ENCODE peak calls at places on chromosome 12, in six cellular contexts. F is K562, U is A549, X is GM12878, B is SK-N-SH, K is HepG2. P is an unnamed sample.

GRCh38 chr12:103832048-103832798 is 8.8 kb downstream of the NT5DC3 start:
- DNase-seq in F (no peak), U (no peak), B (no peak), X (no peak), K (no peak), P (peak)

GRCh38 chr12:100789146-100789545 is 5.4 kb upstream of the ANO4 start:
- DNase-seq in F (no peak), K (no peak), X (no peak), B (no peak), U (no peak), P (no peak)

GRCh38 chr12:116879509-116880212 is 1.6 kb downstream of the HRK start:
- DNase-seq in F (no peak), B (peak), U (no peak), K (no peak), X (no peak), P (no peak)

GRCh38 chr12:31961137-31961536 is 1.9 kb downstream of the RESF1 start:
- DNase-seq in B (no peak), U (no peak), X (no peak), F (no peak), K (no peak), P (no peak)

GRCh38 chr12:24821691-24822090 is 127.2 kb downstream of the BCAT1 start:
- DNase-seq in K (no peak), F (no peak), B (no peak), U (no peak), X (peak), P (no peak)

GRCh38 chr12:108310489-108310888 is 28.6 kb downstream of the CMKLR1 start:
- DNase-seq in K (no peak), U (no peak), F (peak), B (peak), X (no peak), P (no peak)

GRCh38 chr12:4257442-4257841 is 16.1 kb upstream of the CCND2 start:
- DNase-seq in U (no peak), F (no peak), K (no peak), X (no peak), B (no peak), P (no peak)

GRCh38 chr12:44227601-44228000 is 391.7 kb downstream of the TMEM117 start:
- DNase-seq in U (no peak), K (no peak), B (no peak), F (no peak), X (no peak), P (no peak)

GRCh38 chr12:120702629-120703028 is 7.6 kb upstream of the UNC119B start:
- DNase-seq in K (peak), F (no peak), U (no peak), X (no peak), B (peak), P (no peak)

GRCh38 chr12:109870648-109871047 is 9.7 kb downstream of the GLTP start:
- DNase-seq in K (no peak), F (no peak), B (no peak), X (no peak), U (no peak), P (peak)

GRCh38 chr12:43255642-43256041 is 296.4 kb downstream of the ADAMTS20 start:
- DNase-seq in B (peak), U (no peak), K (no peak), F (no peak), X (no peak), P (no peak)

GRCh38 chr12:62760779-62761178 is 174.2 kb downstream of the PPM1H start:
- DNase-seq in K (peak), B (no peak), U (peak), X (no peak), F (no peak), P (no peak)

GRCh38 chr12:75437564-75437963 is 43.0 kb upstream of the GLIPR1 start:
- DNase-seq in B (no peak), F (no peak), X (no peak), K (peak), U (no peak), P (peak)
- TF ChIP-seq MAX in B (no peak), F (no peak), X (no peak), K (no peak), U (no peak), P (no peak)

GRCh38 chr12:57476993-57477709 is 2.5 kb downstream of the ARHGAP9 start:
- DNase-seq in F (no peak), K (no peak), B (no peak), X (no peak), U (no peak), P (no peak)

GRCh38 chr12:57474862-57475261 is 4.8 kb downstream of the ARHGAP9 start:
- DNase-seq in X (no peak), K (no peak), B (no peak), U (no peak), F (no peak), P (no peak)

GRCh38 chr12:57477710-57478681 is 1.7 kb downstream of the ARHGAP9 start:
- DNase-seq in X (peak), K (no peak), B (no peak), F (peak), U (no peak), P (peak)

GRCh38 chr12:57475271-57476161 is 4.2 kb downstream of the ARHGAP9 start:
- DNase-seq in B (peak), K (no peak), U (no peak), F (no peak), X (no peak), P (no peak)

DNA sequence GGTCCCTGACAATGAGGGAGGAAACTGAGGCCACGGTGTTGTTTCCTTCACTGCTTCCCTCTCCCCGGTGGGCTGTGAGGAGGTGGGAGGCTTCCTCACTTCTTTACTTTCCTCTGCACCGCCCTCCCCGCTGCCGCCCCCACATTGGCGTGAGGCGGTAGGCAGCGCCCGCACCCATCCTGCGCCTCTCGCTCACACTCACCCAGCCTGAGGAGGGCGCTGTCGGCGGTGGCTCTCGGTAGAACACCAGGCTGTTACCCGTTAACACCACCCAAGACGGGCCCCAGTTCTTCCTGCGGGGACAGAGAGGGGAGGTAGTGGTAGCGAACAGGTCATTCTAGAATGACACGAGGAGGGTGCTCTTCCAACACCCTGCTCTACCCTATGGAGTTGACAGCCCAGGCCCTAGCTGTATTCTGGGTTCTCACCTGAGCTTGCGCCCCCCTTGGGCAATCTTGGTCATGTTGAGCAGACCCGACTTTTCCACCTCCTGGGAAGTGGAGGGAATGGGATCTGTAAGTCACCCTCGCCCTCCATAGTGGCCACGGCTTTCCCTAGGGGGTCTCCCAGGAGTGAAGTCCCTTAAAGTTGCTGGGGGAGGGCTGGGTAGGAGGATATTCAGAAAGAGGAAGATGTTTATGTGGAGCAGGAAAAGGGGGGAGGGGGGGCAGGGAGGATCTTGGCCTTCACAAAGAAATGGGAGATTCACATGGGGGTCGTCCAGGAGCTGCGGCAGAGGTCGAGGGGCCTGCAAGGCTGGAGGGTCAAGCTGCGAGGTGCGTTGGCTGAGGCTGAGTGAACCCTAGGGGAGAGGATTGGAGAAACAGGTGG is 3.3 kb downstream of the ARHGAP9 start:
- DNase-seq in U (no peak), K (no peak), B (no peak), X (no peak), F (no peak), P (peak)
- H3K4me3 ChIP-seq in U (no peak), K (peak), B (peak), X (peak), F (no peak), P (peak)

GRCh38 chr12:111420494-111420893 is 14.8 kb downstream of the SH2B3 start:
- DNase-seq in F (no peak), B (no peak), X (no peak), U (no peak), K (no peak), P (no peak)

GRCh38 chr12:111417784-111418593 is 12.3 kb downstream of the SH2B3 start:
- DNase-seq in X (no peak), B (no peak), K (no peak), U (no peak), F (no peak), P (no peak)

GRCh38 chr12:111418594-111418880 is 12.8 kb downstream of the SH2B3 start:
- DNase-seq in U (no peak), K (no peak), F (no peak), X (no peak), B (no peak), P (no peak)

GRCh38 chr12:111417290-111417689 is 11.6 kb downstream of the SH2B3 start:
- DNase-seq in F (no peak), K (no peak), U (no peak), B (no peak), X (no peak), P (no peak)

GRCh38 chr12:111419784-111420183 is 14.1 kb downstream of the SH2B3 start:
- DNase-seq in F (no peak), B (no peak), U (no peak), K (no peak), X (no peak), P (no peak)
- TF ChIP-seq MAX in F (no peak), B (no peak), U (no peak), K (no peak), X (no peak), P (no peak)

DNA sequence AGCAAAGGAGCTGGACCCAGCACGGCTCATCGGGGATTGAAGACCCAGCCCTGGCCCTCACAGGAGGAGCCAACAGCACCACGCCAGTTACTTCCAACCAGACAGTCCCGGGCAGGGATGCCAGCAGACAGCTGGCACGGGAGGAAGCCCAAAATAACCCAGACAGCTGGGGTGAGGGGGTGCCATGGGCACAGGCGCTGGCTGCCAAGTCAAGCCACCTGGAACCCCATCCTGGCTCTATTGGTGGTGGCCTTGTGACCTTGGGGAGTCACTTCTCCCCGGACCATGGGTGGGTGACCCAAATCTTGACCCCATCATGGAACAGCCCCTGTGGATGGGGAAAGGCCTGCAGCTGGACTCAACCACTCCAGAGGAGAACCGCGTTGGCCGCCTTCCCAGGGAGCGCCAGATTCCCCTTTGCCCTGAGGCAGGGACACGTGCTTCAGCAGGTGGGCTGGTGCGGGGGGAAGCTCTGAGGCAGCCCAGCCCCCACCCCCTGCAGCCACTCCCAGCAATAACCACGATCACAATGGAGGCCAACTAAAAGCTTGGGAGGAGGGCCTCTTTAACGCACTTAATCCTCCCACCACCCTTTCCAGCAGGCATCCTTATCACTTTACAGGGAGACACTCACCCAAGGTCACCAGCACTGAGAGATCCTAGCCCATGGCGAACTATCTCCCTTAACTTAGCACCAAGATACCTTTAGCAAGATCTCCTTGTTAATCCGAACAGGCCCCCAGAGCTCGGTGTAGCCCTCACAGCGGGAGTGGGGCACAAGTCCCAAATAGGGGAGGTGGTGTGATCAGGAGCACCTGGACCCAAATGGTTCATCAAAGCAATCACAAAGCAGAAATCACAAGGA is 4.7 kb upstream of the RHOF start:
- DNase-seq in F (peak), U (no peak), B (peak), X (no peak), K (no peak), P (no peak)
- H3K4me3 ChIP-seq in F (peak), U (peak), B (peak), X (no peak), K (peak), P (no peak)

GRCh38 chr12:68449196-68449595 is 117.0 kb upstream of the MDM1 start:
- DNase-seq in X (no peak), F (no peak), U (no peak), K (no peak), B (no peak), P (no peak)

GRCh38 chr12:68453876-68454275 is 121.7 kb upstream of the MDM1 start:
- DNase-seq in K (no peak), U (no peak), B (no peak), X (no peak), F (no peak), P (no peak)

GRCh38 chr12:68450947-68451260 is 118.7 kb upstream of the MDM1 start:
- DNase-seq in F (no peak), U (no peak), B (no peak), X (no peak), K (no peak), P (no peak)

GRCh38 chr12:68453278-68453677 is 121.1 kb upstream of the MDM1 start:
- DNase-seq in K (no peak), U (no peak), B (no peak), F (no peak), X (no peak), P (no peak)

DNA sequence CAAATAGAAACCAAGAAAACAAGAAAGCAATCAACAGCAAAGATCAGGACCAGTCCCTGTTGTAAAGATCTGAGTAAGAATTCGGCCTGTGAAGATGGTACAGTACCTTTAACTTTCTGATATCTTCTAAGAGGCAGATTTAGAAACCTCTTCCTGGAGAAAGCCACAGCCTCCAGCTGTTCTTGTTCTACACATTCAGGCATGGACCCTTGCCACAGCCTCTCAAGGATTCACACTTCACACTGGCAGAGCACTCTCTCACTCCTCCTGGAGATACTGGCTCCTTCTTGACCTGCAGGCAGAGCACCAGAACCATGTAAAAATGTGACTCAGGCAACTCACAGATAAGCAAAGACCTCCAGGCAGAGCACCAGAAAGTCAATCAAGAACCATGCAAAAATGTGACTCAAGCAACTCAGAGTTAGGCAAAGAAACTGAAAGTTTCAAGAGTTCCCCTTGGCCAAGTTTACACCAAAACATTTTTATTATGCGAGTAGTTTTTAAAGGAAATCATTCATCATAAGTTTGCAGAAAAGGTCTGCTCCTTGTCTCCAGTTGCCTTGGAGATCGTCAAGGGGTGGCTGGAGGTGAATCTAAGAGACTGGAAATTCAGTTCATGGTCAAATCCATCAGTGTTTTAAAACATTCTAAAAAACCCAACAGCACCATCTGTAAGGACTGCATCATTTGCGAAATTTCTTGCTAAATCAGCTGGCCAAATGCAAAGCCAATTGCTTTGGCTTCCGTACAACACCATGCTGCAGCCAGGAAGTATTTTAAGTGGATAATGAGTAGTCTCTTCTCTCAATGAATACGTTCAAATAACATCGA is 119.3 kb upstream of the MDM1 start:
- DNase-seq in U (no peak), K (no peak), B (no peak), X (peak), F (no peak), P (peak)
- TF ChIP-seq MAX in U (no peak), K (no peak), B (no peak), X (no peak), F (no peak), P (no peak)

DNA sequence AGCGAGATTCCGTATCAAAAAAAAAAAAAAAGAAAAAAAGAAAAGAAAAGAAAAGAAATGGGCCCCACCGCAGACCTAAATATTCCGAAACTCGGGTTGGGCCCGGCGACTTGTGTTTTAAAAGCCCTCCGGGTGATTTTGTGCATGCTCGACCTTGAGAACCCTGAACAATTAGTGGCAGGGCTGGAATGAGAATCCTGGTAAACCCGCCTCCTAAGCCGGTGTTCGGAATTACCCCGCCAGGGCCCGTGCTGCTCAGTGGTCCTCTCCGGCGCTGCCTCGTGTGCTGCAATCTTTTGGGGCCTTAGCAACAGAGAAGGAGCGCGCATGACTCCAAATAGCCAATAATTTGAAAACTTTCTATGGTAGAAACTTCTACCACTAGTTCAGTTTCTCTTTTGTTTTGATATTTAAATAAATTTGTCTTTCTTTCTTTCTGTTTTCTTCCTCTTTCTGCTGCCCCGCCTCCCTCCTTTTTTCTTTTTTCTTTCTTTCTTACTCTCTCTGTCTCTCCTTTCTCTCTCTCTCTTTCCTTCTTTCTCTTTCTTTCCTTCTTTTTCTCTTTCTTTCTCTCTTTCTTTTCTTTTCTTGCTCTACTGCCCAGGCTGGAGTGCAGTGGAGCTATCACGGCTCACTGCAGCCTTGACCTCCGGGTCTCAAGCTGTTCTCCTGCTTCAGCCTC is 1.5 kb upstream of the GALNT6 start:
- DNase-seq in U (no peak), K (no peak), X (no peak), F (peak), B (no peak), P (no peak)
- H3K4me3 ChIP-seq in U (no peak), K (peak), X (peak), F (no peak), B (no peak), P (no peak)

GRCh38 chr12:12715459-12716150 is 1.6 kb upstream of the CDKN1B start:
- DNase-seq in F (no peak), X (no peak), K (no peak), U (no peak), B (no peak), P (peak)
- TF ChIP-seq MAX in F (no peak), X (no peak), K (no peak), U (no peak), B (no peak), P (no peak)

GRCh38 chr12:66191547-66192126 is 2.6 kb downstream of the IRAK3 start:
- DNase-seq in X (no peak), B (no peak), U (no peak), K (no peak), F (no peak), P (no peak)
- H3K4me3 ChIP-seq in X (peak), B (no peak), U (no peak), K (no peak), F (no peak), P (peak)

P was measured in NB4.